ENCODE peak calls at places on chromosomes 3 and 15, in ten cellular contexts. G, O, V, Q, H, R, Y, K, E and D are unnamed samples.
A peak's percentile ranks its signal among the peaks of the same experiment; 100 is the strongest.

GRCh38 chr15:52261498-52262242 is 33.9 kb downstream of the MYO5C start:
- DNase-seq in G (no peak), O (peak; percentile 13), V (peak; percentile 22), Q (peak; percentile 97), H (peak; percentile 61), R (peak; percentile 70), Y (peak; percentile 78), K (peak; percentile 45), E (peak; percentile 90), D (no peak)

GRCh38 chr3:133874344-133874743 is 21.3 kb downstream of the RAB6B start:
- DNase-seq in G (no peak), O (no peak), V (no peak), Q (no peak), H (no peak), R (no peak), Y (no peak), K (no peak), E (no peak), D (no peak)

GRCh38 chr15:100189849-100190248 is 151.9 kb downstream of the ADAMTS17 start:
- DNase-seq in G (no peak), O (no peak), V (no peak), Q (no peak), H (no peak), R (no peak), Y (no peak), K (peak; percentile 40), E (no peak), D (no peak)

GRCh38 chr3:77562089-77562488 is 522.2 kb downstream of the ROBO2 start:
- DNase-seq in G (no peak), O (no peak), V (no peak), Q (no peak), H (no peak), R (peak; percentile 9), Y (no peak), K (no peak), E (no peak), D (no peak)

GRCh38 chr15:70259640-70260066 is 161.9 kb upstream of the TLE3 start:
- DNase-seq in G (no peak), O (no peak), V (no peak), Q (peak; percentile 19), H (no peak), R (no peak), Y (no peak), K (peak; percentile 34), E (peak; percentile 84), D (no peak)

GRCh38 chr3:160924776-160925175 is 168.7 kb downstream of the PPM1L start:
- DNase-seq in G (no peak), O (no peak), V (no peak), Q (no peak), H (no peak), R (no peak), Y (no peak), K (no peak), E (no peak), D (no peak)

GRCh38 chr15:88637841-88638625 is 783 bp upstream of the ISG20 start:
- DNase-seq in G (no peak), O (no peak), V (no peak), Q (no peak), H (no peak), R (no peak), Y (no peak), K (no peak), E (no peak), D (no peak)

GRCh38 chr3:40754966-40755365 is 230.2 kb downstream of the ZNF621 start:
- DNase-seq in G (no peak), O (no peak), V (no peak), Q (no peak), H (no peak), R (no peak), Y (no peak), K (no peak), E (no peak), D (no peak)

GRCh38 chr3:13579089-13579488 is 30.2 kb downstream of the FBLN2 start:
- DNase-seq in G (peak; percentile 51), O (no peak), V (no peak), Q (peak; percentile 62), H (no peak), R (peak; percentile 88), Y (peak; percentile 15), K (no peak), E (no peak), D (no peak)

GRCh38 chr15:59536553-59536952 is 75.0 kb upstream of the GCNT3 start:
- DNase-seq in G (no peak), O (no peak), V (no peak), Q (no peak), H (no peak), R (no peak), Y (no peak), K (no peak), E (no peak), D (no peak)

GRCh38 chr15:78203346-78204225 is 30.8 kb downstream of the ACSBG1 start:
- DNase-seq in G (no peak), O (no peak), V (peak; percentile 79), Q (no peak), H (no peak), R (no peak), Y (no peak), K (no peak), E (no peak), D (peak; percentile 77)

GRCh38 chr3:108031893-108032292 is 58.9 kb downstream of the CD47 start:
- DNase-seq in G (no peak), O (no peak), V (no peak), Q (peak; percentile 11), H (no peak), R (peak; percentile 45), Y (no peak), K (no peak), E (no peak), D (no peak)

GRCh38 chr15:70149667-70150404 is 52.1 kb upstream of the TLE3 start:
- DNase-seq in G (no peak), O (no peak), V (no peak), Q (peak; percentile 38), H (no peak), R (peak; percentile 85), Y (no peak), K (no peak), E (no peak), D (no peak)